ENCODE peak calls at places on chromosomes 4 and X, in ten cellular contexts. One of them, this sample, is unnamed.

GRCh38 chr4:170003071-170004070 is 22.8 kb downstream of the MFAP3L start:
- DNase-seq in MM.1S: no peak
- DNase-seq in RWPE2: no peak
- DNase-seq in thoracic aorta: no peak
- DNase-seq in Panc1: no peak
- DNase-seq in neuronal stem cell: no peak
- DNase-seq in ovary: no peak
- DNase-seq in tibial nerve: no peak
- DNase-seq in cardiac muscle cell: no peak
- DNase-seq in right atrium auricular region: no peak
- DNase-seq in this sample: no peak

GRCh38 chr4:108034560-108034959 is 44.9 kb downstream of the HADH start:
- DNase-seq in thoracic aorta: no peak
- DNase-seq in right atrium auricular region: no peak
- DNase-seq in Panc1: no peak
- DNase-seq in cardiac muscle cell: no peak
- DNase-seq in tibial nerve: no peak
- DNase-seq in neuronal stem cell: no peak
- DNase-seq in MM.1S: no peak
- DNase-seq in RWPE2: no peak
- DNase-seq in ovary: no peak
- DNase-seq in this sample: no peak

GRCh38 chrX:134679644-134680043 is 21.4 kb upstream of the PLAC1 start:
- DNase-seq in MM.1S: no peak
- DNase-seq in ovary: no peak
- DNase-seq in neuronal stem cell: no peak
- DNase-seq in right atrium auricular region: no peak
- DNase-seq in RWPE2: no peak
- DNase-seq in tibial nerve: no peak
- DNase-seq in Panc1: no peak
- DNase-seq in cardiac muscle cell: no peak
- DNase-seq in thoracic aorta: no peak
- DNase-seq in this sample: no peak

GRCh38 chr4:147765121-147765521 is 33.2 kb downstream of the ARHGAP10 start:
- DNase-seq in right atrium auricular region: no peak
- DNase-seq in tibial nerve: no peak
- DNase-seq in neuronal stem cell: no peak
- DNase-seq in thoracic aorta: no peak
- DNase-seq in MM.1S: no peak
- DNase-seq in ovary: no peak
- DNase-seq in cardiac muscle cell: no peak
- DNase-seq in Panc1: no peak
- DNase-seq in RWPE2: no peak
- DNase-seq in this sample: no peak

GRCh38 chr4:171583790-171584189 is 229.4 kb upstream of the GALNTL6 start:
- DNase-seq in cardiac muscle cell: no peak
- DNase-seq in Panc1: no peak
- DNase-seq in neuronal stem cell: no peak
- DNase-seq in tibial nerve: no peak
- DNase-seq in RWPE2: no peak
- DNase-seq in right atrium auricular region: no peak
- DNase-seq in ovary: no peak
- DNase-seq in MM.1S: no peak
- DNase-seq in thoracic aorta: no peak
- DNase-seq in this sample: no peak

GRCh38 chr4:71732706-71733105 is 51.2 kb downstream of the GC start:
- DNase-seq in RWPE2: no peak
- DNase-seq in neuronal stem cell: no peak
- DNase-seq in thoracic aorta: no peak
- DNase-seq in Panc1: no peak
- DNase-seq in tibial nerve: no peak
- DNase-seq in right atrium auricular region: no peak
- DNase-seq in cardiac muscle cell: peak; percentile 46
- DNase-seq in MM.1S: peak; percentile 61
- DNase-seq in ovary: no peak
- DNase-seq in this sample: no peak

GRCh38 chr4:65535128-65535527 is 135.2 kb downstream of the EPHA5 start:
- DNase-seq in tibial nerve: no peak
- DNase-seq in thoracic aorta: no peak
- DNase-seq in ovary: no peak
- DNase-seq in right atrium auricular region: no peak
- DNase-seq in MM.1S: no peak
- DNase-seq in neuronal stem cell: no peak
- DNase-seq in RWPE2: no peak
- DNase-seq in Panc1: no peak
- DNase-seq in cardiac muscle cell: no peak
- DNase-seq in this sample: no peak

GRCh38 chr4:42151568-42152506 is 618 bp downstream of the BEND4 start:
- DNase-seq in cardiac muscle cell: no peak
- DNase-seq in tibial nerve: no peak
- DNase-seq in MM.1S: peak; percentile 83
- DNase-seq in ovary: no peak
- DNase-seq in Panc1: no peak
- DNase-seq in RWPE2: no peak
- DNase-seq in thoracic aorta: no peak
- DNase-seq in right atrium auricular region: no peak
- DNase-seq in neuronal stem cell: peak; percentile 78
- DNase-seq in this sample: no peak

GRCh38 chr4:154503598-154503997 is 12.0 kb upstream of the DCHS2 start:
- DNase-seq in neuronal stem cell: peak; percentile 23
- DNase-seq in MM.1S: peak; percentile 34
- DNase-seq in Panc1: peak; percentile 13
- DNase-seq in RWPE2: no peak
- DNase-seq in tibial nerve: no peak
- DNase-seq in right atrium auricular region: no peak
- DNase-seq in thoracic aorta: no peak
- DNase-seq in cardiac muscle cell: peak; percentile 31
- DNase-seq in ovary: no peak
- DNase-seq in this sample: no peak

GRCh38 chr4:154018659-154019058 is 229.8 kb upstream of the SFRP2 start:
- DNase-seq in right atrium auricular region: no peak
- DNase-seq in ovary: no peak
- DNase-seq in tibial nerve: no peak
- DNase-seq in thoracic aorta: no peak
- DNase-seq in cardiac muscle cell: no peak
- DNase-seq in RWPE2: no peak
- DNase-seq in neuronal stem cell: peak; percentile 46
- DNase-seq in MM.1S: no peak
- DNase-seq in Panc1: no peak
- DNase-seq in this sample: no peak

GRCh38 chrX:1534321-1535168 is 2.4 kb downstream of the P2RY8 start:
- DNase-seq in cardiac muscle cell: no peak
- DNase-seq in MM.1S: peak; percentile 18
- DNase-seq in RWPE2: no peak
- DNase-seq in right atrium auricular region: no peak
- DNase-seq in thoracic aorta: no peak
- DNase-seq in tibial nerve: no peak
- DNase-seq in Panc1: no peak
- DNase-seq in neuronal stem cell: no peak
- DNase-seq in ovary: no peak
- DNase-seq in this sample: no peak

GRCh38 chrX:135345328-135345645 is 36.0 kb downstream of the ETDC start:
- DNase-seq in tibial nerve: peak; percentile 42
- DNase-seq in MM.1S: no peak
- DNase-seq in ovary: peak; percentile 58
- DNase-seq in thoracic aorta: no peak
- DNase-seq in Panc1: no peak
- DNase-seq in cardiac muscle cell: peak; percentile 67
- DNase-seq in right atrium auricular region: no peak
- DNase-seq in neuronal stem cell: no peak
- DNase-seq in RWPE2: no peak
- DNase-seq in this sample: no peak

GRCh38 chr4:142690764-142691163 is 155.3 kb downstream of the INPP4B start:
- DNase-seq in cardiac muscle cell: no peak
- DNase-seq in ovary: no peak
- DNase-seq in thoracic aorta: no peak
- DNase-seq in neuronal stem cell: no peak
- DNase-seq in MM.1S: no peak
- DNase-seq in right atrium auricular region: no peak
- DNase-seq in RWPE2: no peak
- DNase-seq in tibial nerve: no peak
- DNase-seq in Panc1: no peak
- DNase-seq in this sample: no peak

GRCh38 chr4:34182346-34182745 is 2062.0 kb downstream of the ARAP2 start:
- DNase-seq in thoracic aorta: no peak
- DNase-seq in ovary: no peak
- DNase-seq in cardiac muscle cell: peak; percentile 89
- DNase-seq in right atrium auricular region: no peak
- DNase-seq in tibial nerve: no peak
- DNase-seq in MM.1S: no peak
- DNase-seq in neuronal stem cell: no peak
- DNase-seq in RWPE2: no peak
- DNase-seq in Panc1: no peak
- DNase-seq in this sample: no peak

GRCh38 chrX:40109288-40110008 is 11.7 kb upstream of the BCOR start:
- DNase-seq in RWPE2: no peak
- DNase-seq in neuronal stem cell: no peak
- DNase-seq in cardiac muscle cell: peak; percentile 73
- DNase-seq in right atrium auricular region: peak; percentile 72
- DNase-seq in tibial nerve: peak; percentile 56
- DNase-seq in ovary: peak; percentile 81
- DNase-seq in thoracic aorta: no peak
- DNase-seq in MM.1S: peak; percentile 71
- DNase-seq in Panc1: no peak
- DNase-seq in this sample: no peak

GRCh38 chr4:140260227-140260626 is 106.2 kb upstream of the MAML3 start:
- DNase-seq in ovary: no peak
- DNase-seq in Panc1: peak; percentile 54
- DNase-seq in RWPE2: no peak
- DNase-seq in cardiac muscle cell: peak; percentile 33
- DNase-seq in thoracic aorta: no peak
- DNase-seq in right atrium auricular region: no peak
- DNase-seq in neuronal stem cell: no peak
- DNase-seq in MM.1S: no peak
- DNase-seq in tibial nerve: no peak
- DNase-seq in this sample: no peak

GRCh38 chr4:184349283-184350039 is 124.9 kb downstream of the IRF2 start:
- DNase-seq in right atrium auricular region: no peak
- DNase-seq in thoracic aorta: no peak
- DNase-seq in Panc1: no peak
- DNase-seq in RWPE2: no peak
- DNase-seq in cardiac muscle cell: no peak
- DNase-seq in neuronal stem cell: no peak
- DNase-seq in ovary: peak; percentile 34
- DNase-seq in MM.1S: peak; percentile 2
- DNase-seq in tibial nerve: no peak
- DNase-seq in this sample: no peak
- H3K4me1 ChIP-seq in right atrium auricular region: peaks cover 49% of the 10 kb centered on the region
- H3K4me1 ChIP-seq in thoracic aorta: no peaks in the 10 kb centered on the region
- H3K4me1 ChIP-seq in Panc1: no peaks in the 10 kb centered on the region
- H3K4me1 ChIP-seq in RWPE2: peaks cover 9% of the 10 kb centered on the region
- H3K4me1 ChIP-seq in cardiac muscle cell: peaks cover 30% of the 10 kb centered on the region
- H3K4me1 ChIP-seq in neuronal stem cell: peaks cover 23% of the 10 kb centered on the region
- H3K4me1 ChIP-seq in ovary: peaks cover 23% of the 10 kb centered on the region
- H3K4me1 ChIP-seq in MM.1S: peaks cover 43% of the 10 kb centered on the region
- H3K4me1 ChIP-seq in tibial nerve: peaks cover 10% of the 10 kb centered on the region
- H3K4me1 ChIP-seq in this sample: no peaks in the 10 kb centered on the region

GRCh38 chr4:256492-256891 is 48.8 kb downstream of the ZNF732 start:
- DNase-seq in right atrium auricular region: no peak
- DNase-seq in cardiac muscle cell: no peak
- DNase-seq in Panc1: no peak
- DNase-seq in tibial nerve: no peak
- DNase-seq in MM.1S: no peak
- DNase-seq in ovary: no peak
- DNase-seq in thoracic aorta: no peak
- DNase-seq in neuronal stem cell: no peak
- DNase-seq in RWPE2: no peak
- DNase-seq in this sample: no peak

GRCh38 chr4:252065-252601 is 53.1 kb downstream of the ZNF732 start:
- DNase-seq in right atrium auricular region: no peak
- DNase-seq in cardiac muscle cell: no peak
- DNase-seq in Panc1: no peak
- DNase-seq in MM.1S: no peak
- DNase-seq in thoracic aorta: no peak
- DNase-seq in RWPE2: no peak
- DNase-seq in ovary: no peak
- DNase-seq in tibial nerve: no peak
- DNase-seq in neuronal stem cell: no peak
- DNase-seq in this sample: no peak

GRCh38 chr4:253936-254756 is 51.1 kb downstream of the ZNF732 start:
- DNase-seq in neuronal stem cell: no peak
- DNase-seq in cardiac muscle cell: no peak
- DNase-seq in MM.1S: no peak
- DNase-seq in ovary: no peak
- DNase-seq in tibial nerve: no peak
- DNase-seq in RWPE2: no peak
- DNase-seq in Panc1: no peak
- DNase-seq in right atrium auricular region: no peak
- DNase-seq in thoracic aorta: no peak
- DNase-seq in this sample: no peak
- H3K9me3 ChIP-seq in neuronal stem cell: peaks cover 95% of the 10 kb centered on the region
- H3K9me3 ChIP-seq in cardiac muscle cell: peaks cover 21% of the 10 kb centered on the region
- H3K9me3 ChIP-seq in MM.1S: no peaks in the 10 kb centered on the region
- H3K9me3 ChIP-seq in ovary: no peaks in the 10 kb centered on the region
- H3K9me3 ChIP-seq in tibial nerve: peaks cover 98% of the 10 kb centered on the region
- H3K9me3 ChIP-seq in RWPE2: peaks cover 59% of the 10 kb centered on the region
- H3K9me3 ChIP-seq in Panc1: peaks cover 34% of the 10 kb centered on the region
- H3K9me3 ChIP-seq in right atrium auricular region: peaks cover 100% of the 10 kb centered on the region
- H3K9me3 ChIP-seq in thoracic aorta: peaks cover 71% of the 10 kb centered on the region
- H3K9me3 ChIP-seq in this sample: peaks cover 44% of the 10 kb centered on the region

DNA sequence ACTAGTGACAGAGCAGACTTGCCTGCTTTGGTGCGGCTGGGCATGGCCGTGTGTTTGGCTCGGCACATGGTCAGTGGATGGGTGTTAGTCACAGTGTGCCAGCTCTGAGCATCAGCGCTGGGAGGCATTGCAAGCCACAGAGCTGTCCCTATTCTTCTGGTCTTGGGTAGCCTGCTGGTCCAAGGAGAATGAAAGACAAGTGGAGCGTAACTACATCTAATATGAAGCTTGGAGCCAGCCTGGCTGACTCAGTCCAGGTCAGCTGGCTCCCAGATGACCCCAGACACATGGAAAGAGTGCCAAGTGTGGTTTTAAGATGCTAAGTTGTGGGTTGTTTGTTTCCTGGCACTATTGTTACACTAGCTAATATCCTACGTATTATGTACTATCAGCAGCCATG is 632.1 kb upstream of the ZFP42 start:
- DNase-seq in neuronal stem cell: no peak
- DNase-seq in cardiac muscle cell: no peak
- DNase-seq in Panc1: no peak
- DNase-seq in tibial nerve: no peak
- DNase-seq in ovary: no peak
- DNase-seq in RWPE2: no peak
- DNase-seq in thoracic aorta: no peak
- DNase-seq in right atrium auricular region: no peak
- DNase-seq in MM.1S: no peak
- DNase-seq in this sample: no peak
- H3K4me1 ChIP-seq in neuronal stem cell: no peaks in the 10 kb centered on the region
- H3K4me1 ChIP-seq in cardiac muscle cell: no peaks in the 10 kb centered on the region
- H3K4me1 ChIP-seq in Panc1: no peaks in the 10 kb centered on the region
- H3K4me1 ChIP-seq in tibial nerve: no peaks in the 10 kb centered on the region
- H3K4me1 ChIP-seq in ovary: no peaks in the 10 kb centered on the region
- H3K4me1 ChIP-seq in RWPE2: no peaks in the 10 kb centered on the region
- H3K4me1 ChIP-seq in thoracic aorta: no peaks in the 10 kb centered on the region
- H3K4me1 ChIP-seq in right atrium auricular region: no peaks in the 10 kb centered on the region
- H3K4me1 ChIP-seq in MM.1S: no peaks in the 10 kb centered on the region
- H3K4me1 ChIP-seq in this sample: no peaks in the 10 kb centered on the region

DNA sequence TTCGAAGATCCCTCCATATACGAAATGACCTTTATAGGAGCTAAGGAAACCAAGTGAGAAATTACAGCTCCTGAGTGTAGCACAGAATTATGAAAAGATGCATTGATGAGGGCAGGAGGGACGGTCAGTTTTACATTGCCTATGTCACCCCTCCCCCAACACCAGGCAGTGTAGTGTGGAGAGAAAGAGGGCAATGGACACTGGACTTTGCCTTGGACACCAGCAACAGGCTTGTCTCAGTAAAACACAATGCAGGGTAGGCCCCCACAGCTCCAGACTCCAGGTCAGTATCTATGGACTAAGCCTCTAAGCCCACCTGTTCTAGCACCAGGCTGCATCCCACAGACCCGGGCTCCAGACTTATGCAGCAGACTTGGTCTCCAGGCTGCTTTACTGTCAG is 16.5 kb downstream of the APOOL start:
- DNase-seq in MM.1S: no peak
- DNase-seq in RWPE2: no peak
- DNase-seq in cardiac muscle cell: no peak
- DNase-seq in ovary: no peak
- DNase-seq in neuronal stem cell: no peak
- DNase-seq in thoracic aorta: no peak
- DNase-seq in Panc1: no peak
- DNase-seq in tibial nerve: no peak
- DNase-seq in right atrium auricular region: no peak
- DNase-seq in this sample: no peak
- H3K9me3 ChIP-seq in MM.1S: no peaks in the 10 kb centered on the region
- H3K9me3 ChIP-seq in RWPE2: no peaks in the 10 kb centered on the region
- H3K9me3 ChIP-seq in cardiac muscle cell: no peaks in the 10 kb centered on the region
- H3K9me3 ChIP-seq in ovary: no peaks in the 10 kb centered on the region
- H3K9me3 ChIP-seq in neuronal stem cell: peaks cover 4% of the 10 kb centered on the region
- H3K9me3 ChIP-seq in thoracic aorta: no peaks in the 10 kb centered on the region
- H3K9me3 ChIP-seq in Panc1: no peaks in the 10 kb centered on the region
- H3K9me3 ChIP-seq in tibial nerve: peaks cover 1% of the 10 kb centered on the region
- H3K9me3 ChIP-seq in right atrium auricular region: peaks cover 15% of the 10 kb centered on the region
- H3K9me3 ChIP-seq in this sample: peaks cover 6% of the 10 kb centered on the region

This sample was measured in breast epithelium.